ENCODE peak calls at places on chromosomes 3 and 15, in nine cellular contexts. M is activated T-cell treated with anti-CD3 and anti-CD28 coated beads, Interleukin-2, amount 50 U/mL, for 48 hours; Q is stromal cell of bone marrow; W is mammary epithelial cell; B is non-pigmented ciliary epithelial cell; T is left cardiac atrium; Z is NCI-H510A treated with DMSO at 0.1 percent for 48 hours; U is central memory CD4-positive, alpha-beta T cell; Y is globus pallidus. O is an unnamed sample.

GRCh38 chr3:126398423-126399347 is 4.0 kb downstream of the CFAP100 start:
- DNase-seq in M (no peak), Q (no peak), W (no peak), B (no peak), T (no peak), Z (no peak), U (no peak), Y (no peak), O (peak)

GRCh38 chr15:25852696-25853524 is 10.2 kb downstream of the ATP10A start:
- DNase-seq in M (no peak), Q (no peak), W (no peak), B (no peak), T (no peak), Z (no peak), U (no peak), Y (no peak), O (no peak)

GRCh38 chr3:182925330-182925943 is 54.9 kb downstream of the DCUN1D1 start:
- DNase-seq in M (no peak), Q (peak), W (peak), B (no peak), T (peak), Z (no peak), U (no peak), Y (no peak), O (no peak)

GRCh38 chr3:60919296-60919695 is 332.0 kb downstream of the FHIT start:
- DNase-seq in M (no peak), Q (no peak), W (no peak), B (no peak), T (no peak), Z (no peak), U (no peak), Y (no peak), O (no peak)

GRCh38 chr3:133296315-133296917 is 103.4 kb upstream of the BFSP2 start:
- DNase-seq in M (no peak), Q (no peak), W (no peak), B (no peak), T (no peak), Z (no peak), U (no peak), Y (no peak), O (no peak)

GRCh38 chr3:4804161-4805058 is 174.8 kb upstream of the BHLHE40 start:
- DNase-seq in M (no peak), Q (no peak), W (peak), B (no peak), T (no peak), Z (no peak), U (no peak), Y (no peak), O (no peak)

GRCh38 chr3:133643611-133644010 is 18.1 kb downstream of the TOPBP1 start:
- DNase-seq in M (no peak), Q (no peak), W (no peak), B (no peak), T (no peak), Z (no peak), U (no peak), Y (no peak), O (no peak)

GRCh38 chr3:62131620-62132019 is 241.7 kb downstream of the FEZF2 start:
- DNase-seq in M (no peak), Q (no peak), W (no peak), B (no peak), T (no peak), Z (no peak), U (no peak), Y (no peak), O (no peak)